ENCODE peak calls at places on chromosomes 16 and 17, in four cellular contexts. Y, T, V and X are unnamed samples.

GRCh38 chr16:22787456-22788189 is 26.3 kb upstream of the HS3ST2 start:
- DNase-seq in Y (no peak), T (no peak), V (peak), X (peak)

GRCh38 chr17:51006601-51007000 is 114.1 kb downstream of the SPAG9 start:
- DNase-seq in Y (no peak), T (no peak), V (peak), X (no peak)

GRCh38 chr16:13305019-13305755 is 403.8 kb downstream of the SHISA9 start:
- DNase-seq in Y (no peak), T (no peak), V (peak), X (no peak)

GRCh38 chr16:88022076-88023042 is 71.1 kb downstream of the BANP start:
- DNase-seq in Y (no peak), T (no peak), V (no peak), X (no peak)

GRCh38 chr16:11524098-11524760 is 62.5 kb downstream of the LITAF start:
- DNase-seq in Y (no peak), T (no peak), V (no peak), X (no peak)

GRCh38 chr17:8173871-8174322 is 2.3 kb downstream of the TMEM107 start:
- DNase-seq in Y (no peak), T (no peak), V (no peak), X (no peak)

GRCh38 chr17:34318474-34318873 is 761 bp upstream of the CCL8 start:
- DNase-seq in Y (peak), T (no peak), V (no peak), X (peak)

GRCh38 chr16:87930456-87930855 is 5.9 kb downstream of the CA5A start:
- DNase-seq in Y (no peak), T (no peak), V (peak), X (no peak)

GRCh38 chr17:59838196-59838911 is 54.4 kb downstream of the TUBD1 start:
- DNase-seq in Y (peak), T (no peak), V (peak), X (peak)

GRCh38 chr16:3051489-3051888 is 5.1 kb downstream of the MMP25 start:
- DNase-seq in Y (no peak), T (no peak), V (no peak), X (no peak)

GRCh38 chr17:76909971-76910760 is 42.0 kb downstream of the MGAT5B start:
- DNase-seq in Y (peak), T (no peak), V (peak), X (peak)

GRCh38 chr17:45740553-45741330 is 43.4 kb upstream of the CRHR1 start:
- DNase-seq in Y (peak), T (peak), V (peak), X (peak)

GRCh38 chr17:80129006-80129565 is 17.8 kb downstream of the EIF4A3 start:
- DNase-seq in Y (no peak), T (no peak), V (no peak), X (no peak)

GRCh38 chr17:71633391-71633849 is 487.4 kb upstream of the SOX9 start:
- DNase-seq in Y (no peak), T (no peak), V (peak), X (peak)

GRCh38 chr16:27952811-27953210 is 110.7 kb downstream of the GSG1L start:
- DNase-seq in Y (no peak), T (no peak), V (no peak), X (no peak)

GRCh38 chr17:7668482-7668881 is 17.8 kb downstream of the ATP1B2 start:
- DNase-seq in Y (no peak), T (no peak), V (no peak), X (no peak)

GRCh38 chr16:78973041-78973440 is 627.5 kb downstream of the MAF start:
- DNase-seq in Y (no peak), T (no peak), V (peak), X (no peak)

GRCh38 chr16:80804061-80804450 is 342 bp downstream of the CDYL2 start:
- DNase-seq in Y (peak), T (peak), V (peak), X (peak)

GRCh38 chr17:35089846-35090193 is 26.3 kb upstream of the RFFL start:
- DNase-seq in Y (peak), T (no peak), V (no peak), X (no peak)

GRCh38 chr16:20072524-20073202 is 1.0 kb downstream of the GPR139 start:
- DNase-seq in Y (no peak), T (no peak), V (no peak), X (no peak)